ENCODE peak calls at places on chromosomes 2 and 18, in ten cellular contexts. O, Q, L, T, G, Y, K, V, R and B are unnamed samples.

GRCh38 chr2:1778566-1778965 is 34.3 kb upstream of the PXDN start:
- DNase-seq in O (no peak), Q (no peak), L (no peak), T (no peak), G (no peak), Y (no peak), K (no peak), V (no peak), R (no peak), B (no peak)

GRCh38 chr18:33470229-33470628 is 29.7 kb upstream of the CCDC178 start:
- DNase-seq in O (no peak), Q (no peak), L (no peak), T (no peak), G (no peak), Y (no peak), K (no peak), V (no peak), R (no peak), B (no peak)

GRCh38 chr18:22279741-22280452 is 110.5 kb downstream of the GATA6 start:
- DNase-seq in O (no peak), Q (no peak), L (no peak), T (no peak), G (peak), Y (no peak), K (no peak), V (no peak), R (no peak), B (no peak)

GRCh38 chr2:31337197-31337596 is 77.3 kb downstream of the XDH start:
- DNase-seq in O (no peak), Q (no peak), L (no peak), T (no peak), G (peak), Y (no peak), K (peak), V (no peak), R (no peak), B (no peak)

GRCh38 chr2:36356199-36356989 is 816 bp downstream of the CRIM1 start:
- DNase-seq in O (peak), Q (no peak), L (no peak), T (peak), G (peak), Y (peak), K (peak), V (peak), R (peak), B (no peak)

GRCh38 chr2:33614190-33614589 is 15.1 kb upstream of the FAM98A start:
- DNase-seq in O (no peak), Q (no peak), L (no peak), T (no peak), G (no peak), Y (no peak), K (no peak), V (no peak), R (no peak), B (no peak)

GRCh38 chr2:174610243-174610995 is 12.8 kb upstream of the WIPF1 start:
- DNase-seq in O (no peak), Q (no peak), L (no peak), T (no peak), G (peak), Y (no peak), K (peak), V (no peak), R (no peak), B (no peak)

GRCh38 chr2:236499691-236500573 is 69.7 kb upstream of the ACKR3 start:
- DNase-seq in O (no peak), Q (no peak), L (no peak), T (no peak), G (peak), Y (no peak), K (no peak), V (no peak), R (no peak), B (no peak)

GRCh38 chr2:143949121-143949848 is 570.6 kb downstream of the ZEB2 start:
- DNase-seq in O (no peak), Q (no peak), L (no peak), T (no peak), G (peak), Y (no peak), K (peak), V (no peak), R (no peak), B (no peak)

GRCh38 chr18:34965108-34965507 is 76.1 kb upstream of the MAPRE2 start:
- DNase-seq in O (no peak), Q (no peak), L (no peak), T (peak), G (no peak), Y (no peak), K (no peak), V (peak), R (no peak), B (no peak)

GRCh38 chr2:239397856-239398470 is 2.9 kb downstream of the HDAC4 start:
- DNase-seq in O (no peak), Q (no peak), L (no peak), T (peak), G (no peak), Y (no peak), K (no peak), V (no peak), R (no peak), B (no peak)

GRCh38 chr18:58496937-58497336 is 132.0 kb downstream of the ALPK2 start:
- DNase-seq in O (no peak), Q (no peak), L (no peak), T (peak), G (peak), Y (peak), K (no peak), V (peak), R (no peak), B (no peak)

GRCh38 chr2:84481702-84482101 is 22.6 kb upstream of the SUCLG1 start:
- DNase-seq in O (peak), Q (no peak), L (no peak), T (no peak), G (peak), Y (no peak), K (peak), V (no peak), R (peak), B (no peak)

GRCh38 chr2:58606799-58607198 is 365.7 kb upstream of the FANCL start:
- DNase-seq in O (no peak), Q (no peak), L (no peak), T (no peak), G (no peak), Y (no peak), K (no peak), V (no peak), R (no peak), B (no peak)

GRCh38 chr2:32958836-32959235 is 12.1 kb downstream of the LTBP1 start:
- DNase-seq in O (no peak), Q (no peak), L (no peak), T (no peak), G (no peak), Y (no peak), K (no peak), V (no peak), R (no peak), B (no peak)

GRCh38 chr2:121709776-121710469 is 26.8 kb downstream of the NIFK start:
- DNase-seq in O (no peak), Q (no peak), L (no peak), T (no peak), G (no peak), Y (no peak), K (no peak), V (no peak), R (no peak), B (no peak)

GRCh38 chr2:112242384-112242783 is 12.5 kb downstream of the ZC3H8 start:
- DNase-seq in O (no peak), Q (no peak), L (no peak), T (no peak), G (no peak), Y (no peak), K (no peak), V (peak), R (no peak), B (no peak)

GRCh38 chr2:151306621-151307020 is 17.2 kb upstream of the NMI start:
- DNase-seq in O (no peak), Q (no peak), L (no peak), T (no peak), G (peak), Y (no peak), K (peak), V (no peak), R (no peak), B (no peak)

GRCh38 chr18:30652377-30652776 is 390.2 kb downstream of the DSC3 start:
- DNase-seq in O (no peak), Q (no peak), L (no peak), T (no peak), G (no peak), Y (no peak), K (no peak), V (no peak), R (no peak), B (no peak)

GRCh38 chr2:126687086-126687485 is 31.1 kb downstream of the GYPC start:
- DNase-seq in O (no peak), Q (no peak), L (no peak), T (no peak), G (no peak), Y (no peak), K (peak), V (no peak), R (no peak), B (no peak)

GRCh38 chr2:171404719-171405118 is 29.1 kb downstream of the METTL8 start:
- DNase-seq in O (no peak), Q (no peak), L (no peak), T (no peak), G (no peak), Y (no peak), K (no peak), V (no peak), R (no peak), B (no peak)

GRCh38 chr2:8851811-8852560 is 14.6 kb upstream of the KIDINS220 start:
- DNase-seq in O (no peak), Q (no peak), L (no peak), T (peak), G (no peak), Y (no peak), K (no peak), V (no peak), R (no peak), B (no peak)

GRCh38 chr2:4628931-4629565 is 925.7 kb downstream of the DCDC2C start:
- DNase-seq in O (no peak), Q (no peak), L (no peak), T (peak), G (no peak), Y (no peak), K (no peak), V (peak), R (no peak), B (no peak)